ENCODE peak calls at places on chromosomes 2 and 18, in seven cellular contexts. V, E, Y, A, O, H and J are unnamed samples. For H3K4me1, the result is how much of the 10 kb centered on the place peaks cover.

GRCh38 chr18:7369006-7369405 is 138.1 kb downstream of the LRRC30 start:
- DNase-seq in V (no peak), E (no peak), Y (no peak), A (no peak), O (no peak), H (peak), J (no peak)

GRCh38 chr18:4035521-4035920 is 419.6 kb downstream of the DLGAP1 start:
- DNase-seq in V (no peak), E (no peak), Y (no peak), A (no peak), O (no peak), H (no peak), J (no peak)

GRCh38 chr2:102114290-102114721 is 28.2 kb upstream of the IL1R1 start:
- DNase-seq in V (no peak), E (no peak), Y (no peak), A (no peak), O (peak), H (peak), J (no peak)

GRCh38 chr2:175366814-175367213 is 185.3 kb upstream of the ATP5MC3 start:
- DNase-seq in V (no peak), E (no peak), Y (no peak), A (peak), O (peak), H (peak), J (no peak)

GRCh38 chr2:237673130-237673921 is 45.9 kb downstream of the LRRFIP1 start:
- DNase-seq in V (no peak), E (peak), Y (peak), A (peak), O (peak), H (peak), J (peak)

GRCh38 chr2:101854877-101855276 is 136.9 kb upstream of the IL1R2 start:
- DNase-seq in V (no peak), E (no peak), Y (no peak), A (no peak), O (no peak), H (no peak), J (no peak)

GRCh38 chr2:205675861-205676516 is 6.3 kb upstream of the NRP2 start:
- DNase-seq in V (no peak), E (no peak), Y (no peak), A (no peak), O (peak), H (peak), J (no peak)

GRCh38 chr2:10377052-10377746 is 70.9 kb downstream of the ODC1 start:
- DNase-seq in V (no peak), E (no peak), Y (no peak), A (no peak), O (no peak), H (no peak), J (no peak)

GRCh38 chr2:19859565-19859964 is 42.2 kb downstream of the TTC32 start:
- DNase-seq in V (no peak), E (no peak), Y (no peak), A (no peak), O (peak), H (no peak), J (no peak)

GRCh38 chr2:54473876-54474275 is 17.7 kb downstream of the SPTBN1 start:
- DNase-seq in V (no peak), E (no peak), Y (no peak), A (no peak), O (no peak), H (no peak), J (no peak)

GRCh38 chr2:168348076-168348475 is 100.7 kb upstream of the STK39 start:
- DNase-seq in V (no peak), E (no peak), Y (no peak), A (peak), O (peak), H (peak), J (no peak)

GRCh38 chr2:113260930-113261329 is 17.8 kb downstream of the PAX8 start:
- DNase-seq in V (no peak), E (no peak), Y (no peak), A (no peak), O (no peak), H (no peak), J (no peak)

GRCh38 chr18:49563130-49563540 is 1.3 kb downstream of the LIPG start:
- DNase-seq in V (no peak), E (no peak), Y (no peak), A (no peak), O (no peak), H (peak), J (no peak)

GRCh38 chr2:215637658-215638057 is 201.8 kb upstream of the FN1 start:
- DNase-seq in V (no peak), E (no peak), Y (no peak), A (no peak), O (peak), H (no peak), J (no peak)

GRCh38 chr18:8868779-8869415 is 163.5 kb downstream of the MTCL1 start:
- DNase-seq in V (no peak), E (no peak), Y (no peak), A (no peak), O (no peak), H (no peak), J (no peak)

GRCh38 chr2:13056259-13056843 is 339.6 kb downstream of the TRIB2 start:
- DNase-seq in V (no peak), E (no peak), Y (no peak), A (no peak), O (peak), H (peak), J (no peak)

GRCh38 chr18:32956591-32957310 is 183.9 kb upstream of the KLHL14 start:
- DNase-seq in V (no peak), E (no peak), Y (no peak), A (no peak), O (peak), H (peak), J (no peak)

GRCh38 chr2:28681216-28681981 is 70.2 kb upstream of the PPP1CB start:
- DNase-seq in V (no peak), E (no peak), Y (no peak), A (no peak), O (peak), H (peak), J (no peak)

GRCh38 chr2:46334389-46335345 is 37.5 kb downstream of the EPAS1 start:
- DNase-seq in V (no peak), E (no peak), Y (no peak), A (no peak), O (peak), H (peak), J (no peak)

GRCh38 chr2:165846056-165846455 is 52.0 kb upstream of the GALNT3 start:
- DNase-seq in V (no peak), E (no peak), Y (no peak), A (no peak), O (no peak), H (no peak), J (no peak)

GRCh38 chr2:217249490-217250451 is 389.9 kb upstream of the TNP1 start:
- DNase-seq in V (no peak), E (no peak), Y (no peak), A (no peak), O (no peak), H (no peak), J (no peak)

GRCh38 chr18:64026350-64026749 is 56.5 kb downstream of the SERPINB8 start:
- DNase-seq in V (no peak), E (no peak), Y (no peak), A (no peak), O (no peak), H (no peak), J (no peak)

GRCh38 chr18:51425475-51425874 is 228.0 kb upstream of the MEX3C start:
- DNase-seq in V (no peak), E (no peak), Y (no peak), A (no peak), O (no peak), H (no peak), J (no peak)

GRCh38 chr18:48139427-48140347 is 209.2 kb upstream of the SMAD2 start:
- DNase-seq in V (peak), E (no peak), Y (no peak), A (no peak), O (no peak), H (no peak), J (peak)

GRCh38 chr18:35888329-35888728 is 84.2 kb upstream of the RMP24 start:
- DNase-seq in V (no peak), E (no peak), Y (no peak), A (peak), O (no peak), H (no peak), J (no peak)

GRCh38 chr2:49175831-49176230 is 21.5 kb upstream of the FSHR start:
- DNase-seq in V (no peak), E (no peak), Y (no peak), A (no peak), O (no peak), H (no peak), J (no peak)

GRCh38 chr18:924987-925386 is 20.3 kb downstream of the ADCYAP1 start:
- DNase-seq in V (no peak), E (no peak), Y (no peak), A (no peak), O (no peak), H (no peak), J (no peak)

GRCh38 chr2:189557373-189557772 is 23.2 kb downstream of the SLC40A1 start:
- DNase-seq in V (no peak), E (no peak), Y (no peak), A (no peak), O (peak), H (no peak), J (no peak)

GRCh38 chr18:22417496-22418188 is at the start of gene CTAGE1:
- DNase-seq in V (no peak), E (no peak), Y (no peak), A (peak), O (peak), H (no peak), J (no peak)

GRCh38 chr2:65913914-65914786 is 481.8 kb upstream of the SPRED2 start:
- DNase-seq in V (no peak), E (no peak), Y (no peak), A (peak), O (no peak), H (no peak), J (no peak)

GRCh38 chr2:118632921-118633320 is 214.5 kb downstream of the EN1 start:
- DNase-seq in V (no peak), E (no peak), Y (no peak), A (no peak), O (no peak), H (no peak), J (no peak)

GRCh38 chr18:24427484-24427883 is 1.0 kb downstream of the IMPACT start:
- DNase-seq in V (no peak), E (no peak), Y (no peak), A (peak), O (peak), H (peak), J (no peak)

GRCh38 chr2:898319-898718 is 52.3 kb upstream of the SNTG2 start:
- DNase-seq in V (no peak), E (no peak), Y (no peak), A (peak), O (no peak), H (no peak), J (no peak)

GRCh38 chr2:170217778-170218251 is 39.9 kb downstream of the MYO3B start:
- DNase-seq in V (no peak), E (no peak), Y (no peak), A (no peak), O (peak), H (peak), J (no peak)

GRCh38 chr2:197442865-197443264 is 8.0 kb upstream of the SF3B1 start:
- DNase-seq in V (no peak), E (no peak), Y (no peak), A (no peak), O (no peak), H (no peak), J (no peak)

GRCh38 chr18:51030537-51031258 is 685 bp downstream of the SMAD4 start:
- DNase-seq in V (peak), E (peak), Y (peak), A (peak), O (peak), H (peak), J (peak)

GRCh38 chr2:48200591-48201293 is 294.4 kb upstream of the FBXO11 start:
- DNase-seq in V (no peak), E (no peak), Y (no peak), A (no peak), O (no peak), H (no peak), J (no peak)

GRCh38 chr2:201907128-201907886 is 101.0 kb downstream of the CDK15 start:
- DNase-seq in V (no peak), E (no peak), Y (no peak), A (peak), O (peak), H (peak), J (no peak)
- TF ChIP-seq CTCF in V (no peak), E (no peak), Y (no peak), A (no peak), O (no peak), H (no peak), J (no peak)

GRCh38 chr2:72036595-72036994 is 111.1 kb downstream of the CYP26B1 start:
- DNase-seq in V (no peak), E (no peak), Y (no peak), A (no peak), O (no peak), H (no peak), J (no peak)
- H3K4me1 ChIP-seq in V (under half), E (under half), Y (under half), A (under half), O (under half), H (under half), J (under half)

GRCh38 chr2:192749606-192750200 is 555.0 kb upstream of the TMEFF2 start:
- DNase-seq in V (no peak), E (no peak), Y (no peak), A (peak), O (no peak), H (peak), J (no peak)
- TF ChIP-seq CTCF in V (no peak), E (no peak), Y (no peak), A (peak), O (no peak), H (no peak), J (no peak)

GRCh38 chr2:177265834-177266817 is 1.6 kb upstream of the NFE2L2 start:
- DNase-seq in V (no peak), E (no peak), Y (no peak), A (no peak), O (peak), H (peak), J (no peak)

GRCh38 chr2:177265386-177265690 is 811 bp upstream of the NFE2L2 start:
- DNase-seq in V (no peak), E (no peak), Y (no peak), A (no peak), O (peak), H (no peak), J (peak)

GRCh38 chr2:177264209-177264538 is 353 bp downstream of the NFE2L2 start:
- DNase-seq in V (peak), E (peak), Y (peak), A (no peak), O (peak), H (no peak), J (no peak)

GRCh38 chr2:177263451-177264208 is 897 bp downstream of the NFE2L2 start:
- DNase-seq in V (peak), E (peak), Y (peak), A (peak), O (peak), H (peak), J (peak)

GRCh38 chr2:177264539-177265385 is at the start of gene NFE2L2:
- DNase-seq in V (peak), E (peak), Y (peak), A (peak), O (peak), H (peak), J (peak)
- H3K4me1 ChIP-seq in V (under half), E (under half), Y (half or more), A (under half), O (under half), H (under half), J (half or more)